ENCODE peak calls at places on chromosome 3, in eight cellular contexts. Q is AG10803; V is A673; X is AG04450; D is activated CD8-positive, alpha-beta T cell treated with anti-CD3 and anti-CD28 coated beads for 36 hours; F is fibroblast of lung; M is AG09309; N is Caco-2. G is an unnamed sample.

GRCh38 chr3:168459229-168459784 is 363.6 kb upstream of the GOLIM4 start:
- DNase-seq in Q (peak), V (no peak), X (no peak), D (no peak), F (peak), M (peak), N (no peak), G (no peak)

GRCh38 chr3:535566-536416 is 339.2 kb downstream of the CHL1 start:
- DNase-seq in Q (peak), V (peak), X (no peak), D (no peak), F (peak), M (no peak), N (no peak), G (no peak)

GRCh38 chr3:53994986-53995385 is 103.3 kb upstream of the SELENOK start:
- DNase-seq in Q (no peak), V (no peak), X (no peak), D (no peak), F (no peak), M (no peak), N (no peak), G (no peak)

GRCh38 chr3:138043266-138044029 is 33.5 kb downstream of the CLDN18 start:
- DNase-seq in Q (peak), V (peak), X (peak), D (no peak), F (peak), M (peak), N (no peak), G (no peak)

GRCh38 chr3:111636506-111636905 is 41.4 kb upstream of the ZBED2 start:
- DNase-seq in Q (peak), V (no peak), X (no peak), D (no peak), F (peak), M (no peak), N (no peak), G (no peak)

GRCh38 chr3:120472121-120472844 is 21.5 kb upstream of the FSTL1 start:
- DNase-seq in Q (peak), V (no peak), X (no peak), D (no peak), F (no peak), M (no peak), N (no peak), G (no peak)

GRCh38 chr3:139672247-139672646 is 5.5 kb downstream of the NMNAT3 start:
- DNase-seq in Q (no peak), V (no peak), X (no peak), D (no peak), F (no peak), M (no peak), N (no peak), G (no peak)

GRCh38 chr3:195806211-195806915 is 5.4 kb downstream of the MUC4 start:
- DNase-seq in Q (no peak), V (no peak), X (no peak), D (peak), F (no peak), M (no peak), N (no peak), G (no peak)

GRCh38 chr3:51099794-51100542 is 285.1 kb upstream of the MANF start:
- DNase-seq in Q (peak), V (peak), X (peak), D (peak), F (peak), M (peak), N (peak), G (no peak)

GRCh38 chr3:64533565-64534317 is 154.1 kb downstream of the ADAMTS9 start:
- DNase-seq in Q (peak), V (peak), X (peak), D (peak), F (peak), M (peak), N (peak), G (peak)

GRCh38 chr3:37124431-37124830 is 50.0 kb downstream of the LRRFIP2 start:
- DNase-seq in Q (no peak), V (no peak), X (no peak), D (no peak), F (no peak), M (no peak), N (no peak), G (no peak)

GRCh38 chr3:43638594-43639447 is 17.0 kb upstream of the ANO10 start:
- DNase-seq in Q (no peak), V (no peak), X (no peak), D (peak), F (peak), M (no peak), N (peak), G (no peak)

GRCh38 chr3:13115991-13116390 is 42.8 kb upstream of the IQSEC1 start:
- DNase-seq in Q (no peak), V (no peak), X (no peak), D (no peak), F (no peak), M (no peak), N (no peak), G (peak)

GRCh38 chr3:158352551-158352950 is 218.4 kb upstream of the MLF1 start:
- DNase-seq in Q (peak), V (no peak), X (no peak), D (no peak), F (peak), M (peak), N (no peak), G (no peak)

GRCh38 chr3:172279191-172279640 is 169.0 kb downstream of the GHSR start:
- DNase-seq in Q (no peak), V (no peak), X (no peak), D (no peak), F (no peak), M (no peak), N (no peak), G (no peak)

GRCh38 chr3:108092556-108092955 is 1.7 kb upstream of the CD47 start:
- DNase-seq in Q (no peak), V (no peak), X (no peak), D (peak), F (no peak), M (no peak), N (no peak), G (no peak)

GRCh38 chr3:62554264-62554799 is 181.0 kb upstream of the FEZF2 start:
- DNase-seq in Q (no peak), V (peak), X (no peak), D (no peak), F (peak), M (no peak), N (peak), G (no peak)

GRCh38 chr3:177371903-177372302 is 174.6 kb upstream of the TBL1XR1 start:
- DNase-seq in Q (no peak), V (no peak), X (no peak), D (no peak), F (no peak), M (no peak), N (no peak), G (no peak)

GRCh38 chr3:17023006-17023664 is 138.4 kb downstream of the PLCL2 start:
- DNase-seq in Q (no peak), V (no peak), X (no peak), D (peak), F (no peak), M (no peak), N (no peak), G (no peak)

GRCh38 chr3:84968701-84969235 is 10.0 kb downstream of the CADM2 start:
- DNase-seq in Q (no peak), V (no peak), X (no peak), D (no peak), F (no peak), M (no peak), N (no peak), G (no peak)

GRCh38 chr3:14166877-14167605 is 11.4 kb downstream of the XPC start:
- DNase-seq in Q (no peak), V (no peak), X (no peak), D (no peak), F (no peak), M (no peak), N (no peak), G (no peak)

GRCh38 chr3:123481071-123481470 is 32.2 kb upstream of the ADCY5 start:
- DNase-seq in Q (no peak), V (no peak), X (no peak), D (no peak), F (no peak), M (no peak), N (no peak), G (no peak)

GRCh38 chr3:184759666-184760200 is 47.9 kb upstream of the MAGEF1 start:
- DNase-seq in Q (no peak), V (no peak), X (no peak), D (no peak), F (no peak), M (no peak), N (no peak), G (no peak)

GRCh38 chr3:171173732-171174131 is 147.2 kb upstream of the SLC2A2 start:
- DNase-seq in Q (no peak), V (no peak), X (no peak), D (no peak), F (peak), M (no peak), N (no peak), G (peak)

GRCh38 chr3:123143669-123144411 is 57.9 kb upstream of the SEC22A start:
- DNase-seq in Q (peak), V (peak), X (no peak), D (no peak), F (no peak), M (no peak), N (peak), G (peak)

GRCh38 chr3:67083277-67083676 is 85.2 kb downstream of the KBTBD8 start:
- DNase-seq in Q (no peak), V (peak), X (no peak), D (peak), F (peak), M (no peak), N (no peak), G (no peak)

GRCh38 chr3:147404000-147404799 is 2.1 kb downstream of the ZIC4 start:
- DNase-seq in Q (no peak), V (no peak), X (no peak), D (no peak), F (no peak), M (no peak), N (no peak), G (no peak)

GRCh38 chr3:141642215-141642614 is 95.9 kb upstream of the RNF7 start:
- DNase-seq in Q (peak), V (no peak), X (no peak), D (no peak), F (no peak), M (no peak), N (no peak), G (no peak)

GRCh38 chr3:11499144-11499543 is 144.6 kb downstream of the VGLL4 start:
- DNase-seq in Q (peak), V (no peak), X (peak), D (no peak), F (peak), M (peak), N (no peak), G (no peak)

GRCh38 chr3:8848696-8849131 is 79.3 kb upstream of the OXTR start:
- DNase-seq in Q (peak), V (no peak), X (no peak), D (no peak), F (peak), M (no peak), N (no peak), G (no peak)

GRCh38 chr3:160180581-160181216 is 44.5 kb upstream of the C3orf80 start:
- DNase-seq in Q (peak), V (peak), X (no peak), D (no peak), F (peak), M (peak), N (no peak), G (no peak)

GRCh38 chr3:170815930-170816329 is 54.1 kb downstream of the RPL22L1 start:
- DNase-seq in Q (no peak), V (no peak), X (no peak), D (no peak), F (no peak), M (no peak), N (no peak), G (no peak)

GRCh38 chr3:73069775-73070444 is 8.5 kb downstream of the EBLN2 start:
- DNase-seq in Q (no peak), V (no peak), X (no peak), D (no peak), F (no peak), M (no peak), N (no peak), G (no peak)
- TF ChIP-seq CTCF in Q (no peak), V (no peak), X (no peak), D (no peak), F (no peak), M (no peak), N (no peak), G (no peak)

DNA sequence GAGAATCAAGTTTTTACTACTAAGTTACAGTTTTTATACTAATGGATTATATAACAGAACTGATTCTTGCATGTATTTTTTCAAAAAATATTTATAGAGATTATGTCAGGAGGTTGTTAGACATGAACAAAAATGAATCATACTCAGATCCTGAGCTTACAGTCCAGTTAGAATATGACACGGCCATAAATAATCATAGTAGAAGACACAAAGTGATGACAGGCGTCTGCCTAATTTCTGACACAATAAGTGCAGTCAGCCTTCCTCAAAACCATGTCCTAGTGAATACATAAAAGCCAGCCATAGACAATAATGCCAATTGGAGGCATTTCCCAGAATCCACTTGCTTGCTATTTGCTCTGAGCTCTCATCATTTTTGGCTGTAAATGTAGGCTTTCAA is 81.7 kb upstream of the POU1F1 start:
- DNase-seq in Q (no peak), V (no peak), X (no peak), D (no peak), F (no peak), M (no peak), N (no peak), G (no peak)
- TF ChIP-seq CTCF in Q (no peak), V (no peak), X (no peak), D (no peak), F (no peak), M (no peak), N (no peak), G (no peak)

GRCh38 chr3:57826286-57826951 is 70.3 kb downstream of the SLMAP start:
- DNase-seq in Q (peak), V (no peak), X (no peak), D (no peak), F (peak), M (no peak), N (no peak), G (no peak)
- TF ChIP-seq CTCF in Q (peak), V (peak), X (peak), D (no peak), F (peak), M (peak), N (no peak), G (peak)

GRCh38 chr3:55481918-55482495 is 5.1 kb downstream of the WNT5A start:
- DNase-seq in Q (peak), V (no peak), X (no peak), D (no peak), F (peak), M (no peak), N (no peak), G (no peak)
- TF ChIP-seq CTCF in Q (peak), V (no peak), X (peak), D (no peak), F (peak), M (peak), N (no peak), G (no peak)